ENCODE peak calls at places on chromosome 21, in four cellular contexts. C is left colon; S is activated CD8-positive, alpha-beta T cell treated with anti-CD3 and anti-CD28 coated beads, Interleukin-2, amount 10 ng/mL, durations not matched to agents 7 days and 5 days; P is non-pigmented ciliary epithelial cell. J is an unnamed sample.

GRCh38 chr21:44919111-44919912 is 1.4 kb downstream of the ITGB2 start:
- DNase-seq in S (peak), P (no peak), C (no peak), J (no peak)

GRCh38 chr21:45220714-45221113 is 67.0 kb downstream of the POFUT2 start:
- DNase-seq in S (no peak), P (no peak), C (no peak), J (no peak)

GRCh38 chr21:28392436-28392835 is 600.2 kb downstream of the LTN1 start:
- DNase-seq in S (no peak), P (no peak), C (no peak), J (no peak)

GRCh38 chr21:46083271-46084040 is 14.5 kb upstream of the COL6A2 start:
- DNase-seq in S (no peak), P (no peak), C (no peak), J (no peak)

GRCh38 chr21:27519357-27519756 is 552.5 kb upstream of the ADAMTS5 start:
- DNase-seq in C (no peak), P (peak), S (no peak), J (no peak)

GRCh38 chr21:45859762-45860357 is 121.7 kb upstream of the COL6A1 start:
- DNase-seq in C (no peak), P (no peak), S (no peak), J (no peak)

GRCh38 chr21:45822002-45822397 is 159.6 kb upstream of the COL6A1 start:
- DNase-seq in C (no peak), S (no peak), P (no peak), J (no peak)

GRCh38 chr21:41322496-41323382 is 6.1 kb downstream of the FAM3B start:
- DNase-seq in C (no peak), S (no peak), P (no peak), J (no peak)

GRCh38 chr21:16571594-16571993 is 841.8 kb downstream of the USP25 start:
- DNase-seq in S (no peak), C (no peak), P (no peak), J (no peak)

GRCh38 chr21:36156815-36157670 is at the start of gene DOP1B:
- DNase-seq in P (no peak), C (peak), S (peak), J (no peak)

GRCh38 chr21:45432575-45433255 is 27.8 kb downstream of the COL18A1 start:
- DNase-seq in C (no peak), S (no peak), P (no peak), J (no peak)

GRCh38 chr21:36854391-36854790 is 112.1 kb downstream of the HLCS start:
- DNase-seq in C (peak), P (no peak), S (peak), J (no peak)

GRCh38 chr21:29265690-29266479 is 32.8 kb upstream of the BACH1 start:
- DNase-seq in P (no peak), S (no peak), C (no peak), J (no peak)

GRCh38 chr21:39611547-39612190 is 1.1 kb upstream of the B3GALT5 start:
- DNase-seq in C (no peak), S (no peak), P (no peak), J (no peak)

GRCh38 chr21:38256599-38257302 is at the start of gene KCNJ15:
- DNase-seq in P (no peak), S (no peak), C (no peak), J (no peak)

GRCh38 chr21:28944296-28944695 is 48.4 kb downstream of the LTN1 start:
- DNase-seq in S (no peak), P (no peak), C (no peak), J (no peak)

GRCh38 chr21:27425172-27425571 is 458.3 kb upstream of the ADAMTS5 start:
- DNase-seq in P (no peak), S (no peak), C (no peak), J (no peak)

GRCh38 chr21:18245493-18245967 is 897 bp downstream of the CHODL start:
- DNase-seq in S (no peak), P (no peak), C (no peak), J (no peak)

GRCh38 chr21:37700641-37701202 is 215.5 kb downstream of the KCNJ6 start:
- DNase-seq in C (no peak), S (peak), P (peak), J (peak)

GRCh38 chr21:15943009-15943666 is 213.4 kb downstream of the USP25 start:
- DNase-seq in S (no peak), P (peak), C (no peak), J (peak)

GRCh38 chr21:43712268-43712942 is 6.5 kb upstream of the PDXK start:
- DNase-seq in P (no peak), S (no peak), C (peak), J (peak)

GRCh38 chr21:16358021-16358420 is 628.2 kb downstream of the USP25 start:
- DNase-seq in P (no peak), C (no peak), S (no peak), J (no peak)

GRCh38 chr21:16605588-16605987 is 875.8 kb downstream of the USP25 start:
- DNase-seq in C (no peak), P (no peak), S (no peak), J (no peak)

GRCh38 chr21:23949493-23949892 is 1657.8 kb downstream of the MRPL39 start:
- DNase-seq in P (no peak), C (no peak), S (no peak), J (no peak)

GRCh38 chr21:37281579-37281978 is 14.4 kb upstream of the VPS26C start:
- DNase-seq in S (no peak), C (no peak), P (no peak), J (no peak)

GRCh38 chr21:41241341-41241740 is 73.4 kb downstream of the BACE2 start:
- DNase-seq in P (no peak), S (no peak), C (no peak), J (no peak)

GRCh38 chr21:42233067-42233981 is 14.4 kb downstream of the ABCG1 start:
- DNase-seq in P (no peak), S (peak), C (peak), J (no peak)

GRCh38 chr21:17250651-17251294 is 262.1 kb upstream of the CXADR start:
- DNase-seq in S (no peak), P (no peak), C (no peak), J (no peak)

GRCh38 chr21:33684068-33684467 is 41.8 kb downstream of the ITSN1 start:
- DNase-seq in S (no peak), P (no peak), C (no peak), J (no peak)

GRCh38 chr21:45831991-45832740 is 149.4 kb upstream of the COL6A1 start:
- DNase-seq in C (peak), P (no peak), S (no peak), J (no peak)

J was measured in kidney epithelial cell.